ENCODE peak calls at places on chromosomes 6 and 20, in seven cellular contexts. S is nephron progenitor cell; W is activated CD8-positive, alpha-beta memory T cell treated with anti-CD3 and anti-CD28 coated beads for 1 hour; I is GM23338; G is NCI-H1105; E is AG09319; L is iris pigment epithelial cell. D is an unnamed sample.

GRCh38 chr6:136820541-136820940 is 1.9 kb upstream of the PEX7 start:
- DNase-seq in S (no peak), W (no peak), I (no peak), G (no peak), E (no peak), L (no peak), D (no peak)

GRCh38 chr6:112150363-112150762 is 63.0 kb downstream of the FAM229B start:
- DNase-seq in S (no peak), W (no peak), I (no peak), G (no peak), E (peak), L (peak), D (no peak)

GRCh38 chr6:35177586-35177985 is 36.2 kb upstream of the SCUBE3 start:
- DNase-seq in S (no peak), W (no peak), I (no peak), G (no peak), E (no peak), L (no peak), D (no peak)

GRCh38 chr20:62702886-62703852 is 5.5 kb upstream of the NTSR1 start:
- DNase-seq in S (no peak), W (no peak), I (no peak), G (no peak), E (peak), L (peak), D (peak)

GRCh38 chr6:102520981-102521380 is 1127.5 kb downstream of the GRIK2 start:
- DNase-seq in S (no peak), W (no peak), I (no peak), G (no peak), E (no peak), L (no peak), D (no peak)

GRCh38 chr6:13274707-13275434 is 53.5 kb downstream of the TBC1D7 start:
- DNase-seq in S (no peak), W (no peak), I (no peak), G (no peak), E (no peak), L (no peak), D (no peak)

GRCh38 chr20:16537025-16537665 is 36.1 kb downstream of the KIF16B start:
- DNase-seq in S (no peak), W (no peak), I (no peak), G (no peak), E (no peak), L (no peak), D (no peak)

GRCh38 chr6:16345449-16346330 is 107.3 kb downstream of the GMPR start:
- DNase-seq in S (no peak), W (no peak), I (no peak), G (no peak), E (peak), L (peak), D (no peak)

D was measured in naive thymus-derived CD8-positive, alpha-beta T cell.